ENCODE peak calls at places on chromosomes 16 and 17, in six cellular contexts. E is tibial artery, W is MM.1S, S is H9, K is small intestine, U is upper lobe of left lung. J is an unnamed sample.

GRCh38 chr17:51029568-51030463 is 90.9 kb downstream of the SPAG9 start:
- DNase-seq in S (no peak), E (no peak), K (peak; percentile 54), W (peak; percentile 69), U (no peak), J (no peak)

GRCh38 chr17:38893612-38894011 is 23.8 kb downstream of the LASP1 start:
- DNase-seq in S (peak; percentile 47), W (no peak), U (no peak), K (no peak), E (no peak), J (no peak)

GRCh38 chr16:73568769-73569168 is 520.8 kb upstream of the ZFHX3 start:
- DNase-seq in S (no peak), K (no peak), U (no peak), W (no peak), E (no peak), J (no peak)

GRCh38 chr16:12091569-12092346 is 115.2 kb downstream of the SNX29 start:
- DNase-seq in K (no peak), W (no peak), E (no peak), U (no peak), S (no peak), J (no peak)

GRCh38 chr16:85437161-85438052 is 175.7 kb upstream of the GSE1 start:
- DNase-seq in W (no peak), S (peak; percentile 74), K (peak; percentile 84), U (peak; percentile 75), E (peak; percentile 54), J (no peak)

GRCh38 chr16:7013990-7014389 is 318.7 kb upstream of the RBFOX1 start:
- DNase-seq in S (no peak), W (peak; percentile 19), K (no peak), E (no peak), U (no peak), J (no peak)

GRCh38 chr16:75837681-75838080 is 111.4 kb upstream of the CPHXL start:
- DNase-seq in S (no peak), W (no peak), K (no peak), U (no peak), E (no peak), J (no peak)

GRCh38 chr16:85204242-85205010 is 92.2 kb upstream of the CIBAR2 start:
- DNase-seq in W (no peak), E (no peak), S (no peak), K (no peak), U (no peak), J (no peak)

GRCh38 chr17:18111330-18111971 is 2.9 kb downstream of the MYO15A start:
- DNase-seq in K (no peak), W (no peak), S (no peak), E (no peak), U (no peak), J (no peak)

GRCh38 chr16:58048914-58049696 is 23.6 kb downstream of the MMP15 start:
- DNase-seq in W (no peak), K (no peak), S (no peak), U (no peak), E (no peak), J (no peak)

GRCh38 chr16:886802-887731 is 83.7 kb downstream of the LMF1 start:
- DNase-seq in U (no peak), W (no peak), K (no peak), S (no peak), E (no peak), J (no peak)

GRCh38 chr17:11618861-11619566 is 20.7 kb downstream of the DNAH9 start:
- DNase-seq in E (no peak), K (peak; percentile 92), S (no peak), U (no peak), W (peak; percentile 50), J (no peak)

GRCh38 chr16:85690469-85691064 is 1.8 kb upstream of the GINS2 start:
- DNase-seq in S (no peak), K (no peak), U (no peak), E (no peak), W (no peak), J (no peak)

GRCh38 chr17:41885733-41886132 is 20.5 kb upstream of the KLHL11 start:
- DNase-seq in E (no peak), W (no peak), U (no peak), S (no peak), K (no peak), J (no peak)

GRCh38 chr16:23410176-23410575 is 42.8 kb downstream of the COG7 start:
- DNase-seq in W (no peak), E (no peak), K (no peak), S (no peak), U (no peak), J (no peak)

GRCh38 chr17:83198366-83199341 is 119.2 kb downstream of the METRNL start:
- DNase-seq in U (peak; percentile 17), W (peak; percentile 53), K (no peak), S (no peak), E (peak; percentile 19), J (peak; percentile 45)

GRCh38 chr17:58577696-58578095 is 63.3 kb upstream of the MTMR4 start:
- DNase-seq in W (peak; percentile 84), U (peak; percentile 26), E (peak; percentile 41), K (peak; percentile 53), S (peak; percentile 64), J (peak; percentile 36)

GRCh38 chr17:81898029-81898866 is 3.8 kb upstream of the NPB start:
- DNase-seq in S (no peak), U (no peak), E (no peak), W (no peak), K (no peak), J (no peak)

GRCh38 chr16:84087461-84088151 is 29.1 kb downstream of the MBTPS1 start:
- DNase-seq in E (no peak), K (no peak), W (peak; percentile 15), U (no peak), S (no peak), J (no peak)

GRCh38 chr17:49494937-49495841 is at the start of gene NGFR:
- DNase-seq in S (peak; percentile 82), K (no peak), U (no peak), W (peak; percentile 58), E (no peak), J (peak; percentile 48)

GRCh38 chr17:44636562-44636961 is 19.7 kb upstream of the MEIOC start:
- DNase-seq in S (no peak), W (peak; percentile 42), E (no peak), K (no peak), U (no peak), J (no peak)

GRCh38 chr17:1158879-1159278 is 20.9 kb downstream of the ABR start:
- DNase-seq in E (no peak), U (no peak), K (no peak), W (no peak), S (no peak), J (no peak)

GRCh38 chr16:87836346-87836843 is 32.9 kb downstream of the SLC7A5 start:
- DNase-seq in U (no peak), E (no peak), W (no peak), K (no peak), S (no peak), J (no peak)

GRCh38 chr16:87834015-87834667 is 35.2 kb downstream of the SLC7A5 start:
- DNase-seq in S (no peak), W (no peak), U (no peak), K (no peak), E (no peak), J (no peak)

GRCh38 chr16:87834668-87835473 is 34.4 kb downstream of the SLC7A5 start:
- DNase-seq in W (no peak), S (no peak), K (peak; percentile 51), E (no peak), U (no peak), J (no peak)

GRCh38 chr16:87836844-87837581 is 32.3 kb downstream of the SLC7A5 start:
- DNase-seq in W (no peak), K (no peak), E (no peak), S (no peak), U (no peak), J (no peak)

DNA sequence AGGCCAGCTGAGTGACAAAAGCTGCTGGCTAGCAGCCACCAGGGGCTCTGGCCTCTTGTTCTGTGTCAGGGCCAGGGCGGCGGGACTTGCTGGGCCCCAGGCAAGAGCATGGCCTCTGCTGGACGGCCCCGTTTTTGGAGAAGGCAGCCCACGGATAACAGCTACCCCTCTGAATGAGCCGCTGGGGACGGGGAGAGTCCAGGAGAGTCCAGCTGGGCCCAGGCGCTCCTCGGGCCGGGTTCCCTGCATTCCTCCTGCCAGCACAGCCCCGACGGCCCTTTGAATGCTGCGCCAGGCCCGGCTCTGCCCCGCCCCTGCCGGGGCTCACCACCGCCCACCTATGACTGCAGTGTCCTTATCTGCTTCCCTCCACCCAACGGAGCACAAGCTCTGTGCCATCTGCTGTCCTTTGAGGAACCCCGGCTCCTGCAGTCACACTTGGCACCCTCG is 33.4 kb downstream of the SLC7A5 start:
- DNase-seq in W (no peak), U (no peak), K (no peak), S (no peak), E (no peak), J (no peak)
- H3K27ac ChIP-seq in W (no peak overlapping the region), U (no peak overlapping the region), K (no peak overlapping the region), S (no peak overlapping the region), E (no peak overlapping the region), J (no peak overlapping the region)

GRCh38 chr17:34025179-34025551 is 229.9 kb upstream of the CCL2 start:
- DNase-seq in K (no peak), W (peak; percentile 8), E (no peak), S (no peak), U (no peak), J (no peak)
- H3K9me3 ChIP-seq in K (no peaks in the 10 kb centered on the region), W (no peaks in the 10 kb centered on the region), E (no peaks in the 10 kb centered on the region), S (no peaks in the 10 kb centered on the region), U (no peaks in the 10 kb centered on the region), J (no peaks in the 10 kb centered on the region)

GRCh38 chr17:14318109-14318905 is 17.4 kb downstream of the HS3ST3B1 start:
- DNase-seq in W (no peak), U (no peak), E (no peak), K (no peak), S (no peak), J (no peak)
- H3K27ac ChIP-seq in W (no peak overlapping the region), U (no peak overlapping the region), E (no peak overlapping the region), K (no peak overlapping the region), S (no peak overlapping the region), J (no peak overlapping the region)

DNA sequence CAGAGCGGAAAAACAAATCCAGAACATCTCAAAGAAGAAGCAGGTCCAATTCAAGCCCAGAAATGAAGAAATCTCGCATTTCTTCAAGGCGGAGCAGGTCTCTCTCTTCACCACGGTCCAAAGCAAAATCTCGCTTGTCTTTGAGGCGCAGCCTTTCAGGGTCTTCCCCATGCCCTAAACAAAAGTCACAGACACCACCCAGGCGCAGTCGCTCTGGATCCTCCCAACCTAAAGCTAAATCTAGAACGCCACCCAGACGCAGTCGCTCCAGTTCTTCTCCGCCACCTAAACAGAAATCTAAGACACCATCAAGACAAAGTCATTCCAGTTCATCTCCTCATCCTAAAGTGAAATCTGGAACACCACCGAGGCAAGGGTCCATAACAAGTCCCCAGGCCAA is 10.3 kb downstream of the SRRM2 start:
- DNase-seq in W (no peak), K (no peak), E (no peak), U (no peak), S (no peak), J (no peak)
- H3K9me3 ChIP-seq in W (no peaks in the 10 kb centered on the region), K (no peaks in the 10 kb centered on the region), E (no peaks in the 10 kb centered on the region), U (no peaks in the 10 kb centered on the region), S (no peaks in the 10 kb centered on the region), J (no peaks in the 10 kb centered on the region)

J was measured in CD8-positive, alpha-beta memory T cell.